ENCODE peak calls at places on chromosomes 16 and 17, in nine cellular contexts. L, V, O, M, R, W, C, U and G are unnamed samples.

GRCh38 chr17:61412860-61413653 is 13.4 kb downstream of the TBX2 start:
- DNase-seq in M (no peak), V (no peak), C (no peak), U (no peak), W (peak; percentile 23), R (no peak), O (no peak), L (no peak), G (peak; percentile 37)

GRCh38 chr17:75338335-75338734 is 49.1 kb upstream of the SLC25A19 start:
- DNase-seq in O (no peak), R (no peak), V (no peak), M (no peak), W (no peak), U (peak; percentile 59), C (no peak), L (no peak), G (no peak)

GRCh38 chr16:72415379-72415778 is 243.4 kb upstream of the PMFBP1 start:
- DNase-seq in W (no peak), V (no peak), C (no peak), O (no peak), U (no peak), M (no peak), L (no peak), R (no peak), G (no peak)

GRCh38 chr16:26595199-26595598 is 471.5 kb upstream of the C16orf82 start:
- DNase-seq in L (no peak), C (no peak), O (no peak), R (no peak), V (no peak), U (no peak), W (no peak), M (no peak), G (no peak)

GRCh38 chr17:75689441-75689873 is 22.3 kb downstream of the SAP30BP start:
- DNase-seq in R (no peak), C (no peak), M (peak; percentile 67), W (peak; percentile 48), U (no peak), O (peak; percentile 87), L (peak; percentile 98), V (no peak), G (peak; percentile 49)

GRCh38 chr17:79090503-79091372 is 16.1 kb downstream of the ENGASE start:
- DNase-seq in L (no peak), M (no peak), O (peak; percentile 31), V (no peak), C (peak; percentile 38), W (no peak), U (no peak), R (no peak), G (no peak)

GRCh38 chr16:57115504-57116182 is 23.3 kb downstream of the CPNE2 start:
- DNase-seq in C (peak; percentile 25), V (no peak), R (peak; percentile 78), O (no peak), U (no peak), L (no peak), W (no peak), M (no peak), G (no peak)

GRCh38 chr17:48637323-48638260 is 11.4 kb upstream of the HOXB9 start:
- DNase-seq in R (no peak), W (no peak), O (no peak), U (peak; percentile 52), V (no peak), C (peak; percentile 11), L (no peak), M (no peak), G (no peak)

GRCh38 chr17:16926061-16926511 is 45.8 kb downstream of the TNFRSF13B start:
- DNase-seq in V (no peak), O (no peak), C (no peak), L (no peak), M (no peak), W (no peak), R (peak; percentile 9), U (no peak), G (no peak)

GRCh38 chr17:49403514-49404289 is 11.0 kb downstream of the PHB1 start:
- DNase-seq in U (no peak), V (no peak), L (no peak), C (no peak), R (no peak), W (no peak), M (no peak), O (no peak), G (no peak)

GRCh38 chr17:50362661-50363060 is 10.3 kb downstream of the MRPL27 start:
- DNase-seq in C (no peak), R (no peak), L (no peak), U (no peak), V (no peak), O (no peak), M (no peak), W (no peak), G (no peak)

GRCh38 chr16:66936462-66936861 is 1.1 kb downstream of the CES2 start:
- DNase-seq in C (no peak), L (no peak), V (no peak), W (no peak), R (peak; percentile 35), O (no peak), M (no peak), U (no peak), G (no peak)

GRCh38 chr16:86180244-86180643 is 281.3 kb downstream of the IRF8 start:
- DNase-seq in W (no peak), C (no peak), M (no peak), U (no peak), R (no peak), V (no peak), L (no peak), O (no peak), G (no peak)

GRCh38 chr16:49658066-49658465 is 197.8 kb downstream of the ZNF423 start:
- DNase-seq in V (no peak), O (no peak), R (no peak), W (no peak), C (no peak), U (no peak), L (no peak), M (no peak), G (no peak)

GRCh38 chr17:50931003-50931878 is 65.1 kb upstream of the TOB1 start:
- DNase-seq in W (peak; percentile 76), R (peak; percentile 90), C (peak; percentile 62), O (peak; percentile 61), M (peak; percentile 59), V (no peak), U (peak; percentile 51), L (peak; percentile 74), G (peak; percentile 70)

GRCh38 chr17:42920922-42921321 is 20.3 kb downstream of the G6PC1 start:
- DNase-seq in U (no peak), V (no peak), R (peak; percentile 33), L (peak; percentile 45), M (no peak), W (no peak), O (peak; percentile 11), C (no peak), G (no peak)

DNA sequence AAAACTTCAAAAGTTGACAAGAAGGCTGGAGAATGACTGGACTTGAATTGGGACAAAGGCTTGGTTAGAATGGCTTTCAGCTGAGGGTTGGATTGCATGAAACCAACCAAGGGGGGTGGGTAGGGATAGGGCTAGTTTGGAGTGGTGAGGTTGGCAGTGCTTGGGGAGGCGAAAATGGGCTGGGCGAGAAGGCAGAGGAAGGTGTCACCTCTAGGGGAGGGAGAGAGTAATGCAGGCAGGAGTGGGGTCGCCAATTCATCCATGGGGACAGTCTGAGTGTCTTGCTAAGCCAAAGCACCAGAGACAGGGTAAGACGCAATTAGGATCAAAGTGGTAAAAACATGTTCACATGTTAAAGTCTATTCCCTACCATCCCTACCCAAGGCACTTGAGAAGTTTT is 6.2 kb upstream of the DNAH2 start:
- DNase-seq in C (no peak), V (no peak), L (peak; percentile 34), O (no peak), M (no peak), U (no peak), R (no peak), W (no peak), G (no peak)
- TF ChIP-seq CTCF in C (peak; percentile 37), V (no peak), L (peak; percentile 65), O (peak; percentile 33), M (no peak), U (no peak), R (no peak), W (no peak), G (no peak)

GRCh38 chr17:82823004-82823403 is 16.8 kb downstream of the ZNF750 start:
- DNase-seq in R (no peak), W (no peak), C (no peak), M (no peak), U (no peak), O (peak; percentile 9), L (no peak), V (no peak), G (no peak)
- TF ChIP-seq CTCF in R (peak; percentile 32), W (peak; percentile 30), C (no peak), M (peak; percentile 9), U (peak; percentile 13), O (peak; percentile 18), L (peak; percentile 66), V (no peak), G (peak; percentile 10)

GRCh38 chr16:5024632-5025031 is 9.1 kb downstream of the NAGPA start:
- DNase-seq in W (peak; percentile 39), R (no peak), C (no peak), V (no peak), U (no peak), L (peak; percentile 53), O (peak; percentile 30), M (no peak), G (no peak)
- TF ChIP-seq CTCF in W (no peak), R (peak; percentile 21), C (no peak), V (no peak), U (no peak), L (peak; percentile 55), O (no peak), M (no peak), G (no peak)

GRCh38 chr17:47240375-47240764 is 13.3 kb upstream of the ITGB3 start:
- DNase-seq in V (no peak), U (no peak), C (no peak), O (no peak), L (no peak), R (no peak), W (no peak), M (no peak), G (no peak)

GRCh38 chr17:47244697-47245096 is 8.9 kb upstream of the ITGB3 start:
- DNase-seq in C (no peak), W (no peak), L (no peak), O (no peak), U (no peak), V (no peak), M (no peak), R (no peak), G (no peak)

GRCh38 chr17:47240806-47241205 is 12.8 kb upstream of the ITGB3 start:
- DNase-seq in U (no peak), M (no peak), O (no peak), V (no peak), C (no peak), R (no peak), W (no peak), L (no peak), G (no peak)

GRCh38 chr17:47243737-47244598 is 9.7 kb upstream of the ITGB3 start:
- DNase-seq in V (no peak), O (no peak), U (no peak), M (no peak), W (no peak), L (peak; percentile 61), C (no peak), R (no peak), G (no peak)

DNA sequence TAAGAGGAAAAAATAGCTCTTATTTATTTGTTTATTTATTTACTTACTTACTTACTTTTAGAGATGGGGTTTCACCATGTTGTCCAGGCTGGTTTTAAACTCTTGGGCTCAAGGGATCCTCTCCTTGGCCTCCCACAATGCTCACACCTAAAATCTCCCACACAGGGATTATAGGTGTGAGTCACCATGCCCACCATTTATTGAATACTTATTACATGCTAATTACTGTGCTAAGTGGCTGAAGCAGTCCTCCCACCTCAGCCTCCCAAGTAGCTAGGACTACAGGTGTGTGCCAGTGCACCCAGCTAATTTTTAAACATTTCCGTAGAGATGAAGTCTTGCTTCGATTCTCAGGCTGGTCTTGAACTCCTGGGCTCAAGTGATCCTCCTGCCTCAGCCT is 11.0 kb upstream of the ITGB3 start:
- DNase-seq in R (no peak), O (no peak), W (no peak), C (no peak), M (no peak), L (no peak), U (no peak), V (no peak), G (no peak)
- TF ChIP-seq CTCF in R (no peak), O (no peak), W (no peak), C (no peak), M (no peak), L (no peak), U (no peak), V (no peak), G (no peak)